ENCODE peak calls at places on chromosome 13, in nine cellular contexts. D is A549, Y is ovary, C is K562, F is uterus, J is body of pancreas, X is transverse colon, I is vagina, U is IMR-90. Q is an unnamed sample. For H3K4me1, the result is how much of the 10 kb centered on the place peaks cover.

GRCh38 chr13:72530471-72530870 is 197.0 kb downstream of the MZT1 start:
- DNase-seq in D (no peak), Y (no peak), C (no peak), F (no peak), J (no peak), X (no peak), I (no peak), U (peak), Q (no peak)

GRCh38 chr13:55534306-55534705 is 1606.4 kb upstream of the PRR20A start:
- DNase-seq in D (no peak), Y (no peak), C (no peak), F (no peak), J (no peak), X (no peak), I (no peak), U (no peak), Q (no peak)

GRCh38 chr13:31050486-31051400 is 111.0 kb downstream of the HSPH1 start:
- DNase-seq in D (no peak), Y (no peak), C (no peak), F (no peak), J (no peak), X (no peak), I (no peak), U (peak), Q (no peak)

GRCh38 chr13:111241006-111241755 is 79.3 kb upstream of the TEX29 start:
- DNase-seq in D (no peak), Y (no peak), C (no peak), F (no peak), J (no peak), X (no peak), I (no peak), U (no peak), Q (no peak)

GRCh38 chr13:61316647-61317046 is 99.0 kb downstream of the PCDH20 start:
- DNase-seq in D (no peak), Y (no peak), C (no peak), F (no peak), J (no peak), X (no peak), I (no peak), U (no peak), Q (no peak)

GRCh38 chr13:74922963-74923362 is 559.0 kb downstream of the TBC1D4 start:
- DNase-seq in D (no peak), Y (no peak), C (no peak), F (no peak), J (no peak), X (no peak), I (no peak), U (no peak), Q (no peak)

GRCh38 chr13:35190241-35190640 is 248.2 kb downstream of the NBEA start:
- DNase-seq in D (no peak), Y (no peak), C (no peak), F (no peak), J (no peak), X (no peak), I (no peak), U (no peak), Q (no peak)

GRCh38 chr13:32720026-32720425 is 133.8 kb downstream of the PDS5B start:
- DNase-seq in D (peak), Y (no peak), C (no peak), F (no peak), J (no peak), X (no peak), I (no peak), U (peak), Q (no peak)

GRCh38 chr13:73230714-73231113 is 171.9 kb downstream of the KLF5 start:
- DNase-seq in D (no peak), Y (no peak), C (no peak), F (no peak), J (no peak), X (no peak), I (no peak), U (no peak), Q (no peak)

GRCh38 chr13:23778879-23779278 is 110.3 kb downstream of the MIPEP start:
- DNase-seq in D (no peak), Y (no peak), C (no peak), F (no peak), J (no peak), X (no peak), I (no peak), U (peak), Q (no peak)

GRCh38 chr13:46721054-46721453 is 75.9 kb downstream of the ESD start:
- DNase-seq in D (peak), Y (peak), C (peak), F (peak), J (peak), X (peak), I (no peak), U (peak), Q (peak)

GRCh38 chr13:107266657-107267056 is 698.7 kb upstream of the ARGLU1 start:
- DNase-seq in D (no peak), Y (no peak), C (no peak), F (no peak), J (no peak), X (no peak), I (no peak), U (no peak), Q (no peak)

GRCh38 chr13:89846890-89847585 is 1500.4 kb upstream of the MIR17HG start:
- DNase-seq in D (no peak), Y (no peak), C (no peak), F (no peak), J (no peak), X (no peak), I (no peak), U (peak), Q (no peak)

GRCh38 chr13:104011505-104012270 is 945.5 kb upstream of the SLC10A2 start:
- DNase-seq in D (no peak), Y (no peak), C (no peak), F (no peak), J (peak), X (no peak), I (no peak), U (no peak), Q (peak)

GRCh38 chr13:25928941-25929505 is 122.8 kb downstream of the SHISA2 start:
- DNase-seq in D (no peak), Y (no peak), C (no peak), F (no peak), J (no peak), X (no peak), I (no peak), U (no peak), Q (no peak)

GRCh38 chr13:45540195-45540594 is 75.3 kb downstream of the ERICH6B start:
- DNase-seq in D (no peak), Y (no peak), C (no peak), F (no peak), J (no peak), X (no peak), I (no peak), U (no peak), Q (no peak)

GRCh38 chr13:86409466-86410241 is 610.4 kb upstream of the SLITRK6 start:
- DNase-seq in D (no peak), Y (no peak), C (no peak), F (no peak), J (no peak), X (no peak), I (no peak), U (no peak), Q (no peak)

GRCh38 chr13:20964904-20965303 is 62.4 kb upstream of the XPO4 start:
- DNase-seq in D (no peak), Y (no peak), C (no peak), F (no peak), J (no peak), X (no peak), I (no peak), U (peak), Q (no peak)

GRCh38 chr13:66216723-66217122 is 1013.4 kb downstream of the PCDH9 start:
- DNase-seq in D (no peak), Y (no peak), C (no peak), F (no peak), J (no peak), X (no peak), I (no peak), U (no peak), Q (no peak)

GRCh38 chr13:110464547-110465343 is 96.8 kb downstream of the RAB20 start:
- DNase-seq in D (no peak), Y (no peak), C (no peak), F (no peak), J (no peak), X (no peak), I (no peak), U (no peak), Q (no peak)

GRCh38 chr13:30934381-30934780 is 1.9 kb downstream of the TEX26 start:
- DNase-seq in D (peak), Y (no peak), C (no peak), F (no peak), J (no peak), X (no peak), I (no peak), U (peak), Q (no peak)

GRCh38 chr13:91200486-91200885 is 147.0 kb upstream of the MIR17HG start:
- DNase-seq in D (no peak), Y (no peak), C (no peak), F (no peak), J (no peak), X (no peak), I (no peak), U (no peak), Q (no peak)

GRCh38 chr13:96821381-96821780 is 172.9 kb downstream of the OXGR1 start:
- DNase-seq in D (no peak), Y (no peak), C (no peak), F (no peak), J (no peak), X (no peak), I (no peak), U (peak), Q (no peak)

GRCh38 chr13:28819748-28820098 is 416 bp upstream of the MTUS2 start:
- DNase-seq in D (peak), Y (no peak), C (peak), F (no peak), J (peak), X (peak), I (no peak), U (peak), Q (peak)

GRCh38 chr13:23500858-23501257 is 67.4 kb upstream of the SACS start:
- DNase-seq in D (peak), Y (no peak), C (no peak), F (no peak), J (no peak), X (no peak), I (no peak), U (peak), Q (no peak)

GRCh38 chr13:37657134-37657533 is 58.6 kb upstream of the POSTN start:
- DNase-seq in D (peak), Y (no peak), C (no peak), F (no peak), J (no peak), X (no peak), I (no peak), U (peak), Q (no peak)

GRCh38 chr13:44795176-44795575 is 194.1 kb downstream of the NUFIP1 start:
- DNase-seq in D (no peak), Y (no peak), C (no peak), F (no peak), J (no peak), X (no peak), I (no peak), U (peak), Q (no peak)

GRCh38 chr13:33787051-33787591 is 30.8 kb upstream of the RFC3 start:
- DNase-seq in D (no peak), Y (no peak), C (no peak), F (no peak), J (no peak), X (no peak), I (no peak), U (no peak), Q (no peak)

GRCh38 chr13:26786651-26787295 is 26.2 kb upstream of the GPR12 start:
- DNase-seq in D (no peak), Y (no peak), C (no peak), F (no peak), J (no peak), X (no peak), I (no peak), U (no peak), Q (no peak)

GRCh38 chr13:66665991-66666390 is 564.1 kb downstream of the PCDH9 start:
- DNase-seq in D (peak), Y (no peak), C (no peak), F (no peak), J (no peak), X (no peak), I (no peak), U (peak), Q (peak)

GRCh38 chr13:54733639-54734038 is 1705.0 kb downstream of the OLFM4 start:
- DNase-seq in D (peak), Y (no peak), C (peak), F (no peak), J (no peak), X (no peak), I (no peak), U (no peak), Q (no peak)

GRCh38 chr13:93066187-93066586 is 160.4 kb upstream of the GPC6 start:
- DNase-seq in D (no peak), Y (no peak), C (no peak), F (no peak), J (no peak), X (no peak), I (no peak), U (peak), Q (no peak)

GRCh38 chr13:41058229-41059070 is 2.9 kb upstream of the WBP4 start:
- DNase-seq in D (no peak), Y (no peak), C (peak), F (no peak), J (peak), X (no peak), I (no peak), U (peak), Q (no peak)
- H3K4me3 ChIP-seq in D (peak), Y (peak), C (peak), F (peak), J (peak), X (no peak), I (peak), U (peak), Q (no peak)

GRCh38 chr13:51223284-51224270 is 1.4 kb downstream of the FAM124A start:
- DNase-seq in D (no peak), Y (no peak), C (no peak), F (no peak), J (no peak), X (no peak), I (no peak), U (no peak), Q (no peak)

GRCh38 chr13:51220706-51221105 is 1.5 kb upstream of the FAM124A start:
- DNase-seq in D (no peak), Y (no peak), C (no peak), F (no peak), J (no peak), X (no peak), I (no peak), U (no peak), Q (no peak)

GRCh38 chr13:51221108-51221507 is 1.1 kb upstream of the FAM124A start:
- DNase-seq in D (no peak), Y (no peak), C (no peak), F (no peak), J (no peak), X (no peak), I (no peak), U (no peak), Q (no peak)

GRCh38 chr13:51222510-51223283 is 499 bp downstream of the FAM124A start:
- DNase-seq in D (peak), Y (no peak), C (no peak), F (no peak), J (no peak), X (no peak), I (no peak), U (no peak), Q (no peak)

GRCh38 chr13:51221674-51222509 is at the start of gene FAM124A:
- DNase-seq in D (peak), Y (peak), C (peak), F (peak), J (peak), X (peak), I (no peak), U (peak), Q (no peak)
- TF ChIP-seq POLR2A in D (peak), Y (no peak), C (no peak), F (peak), J (no peak), X (no peak), I (no peak), U (no peak), Q (no peak)

GRCh38 chr13:98652721-98653470 is 76.0 kb upstream of the STK24 start:
- DNase-seq in D (no peak), Y (no peak), C (no peak), F (no peak), J (no peak), X (no peak), I (no peak), U (no peak), Q (no peak)
- H3K4me1 ChIP-seq in D (under half), Y (under half), C (under half), F (under half), J (under half), X (under half), I (under half), U (under half), Q (under half)

GRCh38 chr13:102825400-102825799 is 20.4 kb upstream of the ERCC5 start:
- DNase-seq in D (no peak), Y (no peak), C (no peak), F (no peak), J (no peak), X (no peak), I (no peak), U (no peak), Q (no peak)

GRCh38 chr13:102830646-102831045 is 15.2 kb upstream of the ERCC5 start:
- DNase-seq in D (no peak), Y (no peak), C (no peak), F (no peak), J (peak), X (peak), I (no peak), U (no peak), Q (no peak)

DNA sequence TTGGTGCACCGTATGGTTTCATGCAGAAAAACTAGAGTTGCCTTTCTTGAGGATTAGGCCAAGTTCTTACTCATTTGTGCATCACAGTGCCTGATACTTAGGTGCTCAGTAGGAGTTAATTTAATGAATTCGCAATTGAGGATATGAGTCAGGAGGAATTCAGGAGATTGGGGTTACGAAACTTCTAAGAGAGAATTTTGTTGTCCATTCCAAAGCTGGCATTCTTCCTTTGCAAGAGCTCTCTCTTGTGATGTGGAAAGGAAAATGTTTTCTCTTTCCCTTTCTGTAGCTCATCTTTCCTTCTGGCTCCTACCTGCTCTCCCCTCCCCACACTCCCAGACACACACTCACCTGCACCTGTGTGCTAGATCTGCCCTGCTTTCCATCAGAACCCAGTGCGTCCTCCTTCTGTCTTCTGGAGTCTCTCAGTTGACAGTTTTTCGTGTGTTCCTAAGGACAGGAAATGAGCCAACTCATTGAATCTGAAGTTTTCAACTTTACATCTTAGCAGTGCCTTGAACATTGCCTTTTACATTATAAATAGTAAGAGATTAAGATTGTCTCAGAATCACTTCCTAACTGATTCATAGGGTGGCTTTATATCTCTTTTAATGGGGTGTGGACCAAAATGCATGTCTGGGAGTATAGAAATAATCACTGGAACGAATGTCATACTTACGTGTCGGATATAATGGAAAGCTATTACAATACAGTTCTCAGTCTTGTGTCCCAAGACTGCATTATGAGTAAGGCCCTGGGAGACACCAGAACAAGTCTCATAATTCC is 19.7 kb upstream of the ERCC5 start:
- DNase-seq in D (no peak), Y (no peak), C (no peak), F (no peak), J (no peak), X (no peak), I (no peak), U (peak), Q (no peak)
- H3K4me3 ChIP-seq in D (no peak), Y (no peak), C (no peak), F (no peak), J (no peak), X (no peak), I (no peak), U (peak), Q (no peak)

GRCh38 chr13:113147206-113147605 is 11.2 kb upstream of the PROZ start:
- DNase-seq in D (no peak), Y (no peak), C (no peak), F (no peak), J (no peak), X (no peak), I (peak), U (no peak), Q (no peak)

GRCh38 chr13:113146750-113147149 is 11.7 kb upstream of the PROZ start:
- DNase-seq in D (no peak), Y (no peak), C (no peak), F (no peak), J (no peak), X (no peak), I (peak), U (no peak), Q (no peak)

GRCh38 chr13:113148940-113149503 is 9.4 kb upstream of the PROZ start:
- DNase-seq in D (no peak), Y (no peak), C (no peak), F (no peak), J (no peak), X (no peak), I (peak), U (no peak), Q (no peak)

GRCh38 chr13:113149711-113150544 is 8.5 kb upstream of the PROZ start:
- DNase-seq in D (no peak), Y (no peak), C (no peak), F (no peak), J (no peak), X (no peak), I (peak), U (no peak), Q (no peak)

GRCh38 chr13:113148407-113148806 is 10.0 kb upstream of the PROZ start:
- DNase-seq in D (no peak), Y (no peak), C (no peak), F (no peak), J (no peak), X (no peak), I (peak), U (no peak), Q (no peak)
- TF ChIP-seq POLR2A in D (no peak), Y (no peak), C (no peak), F (no peak), J (no peak), X (no peak), I (no peak), U (no peak), Q (no peak)

GRCh38 chr13:51729853-51730553 is 74.0 kb downstream of the DHRS12 start:
- DNase-seq in D (peak), Y (peak), C (peak), F (peak), J (no peak), X (peak), I (no peak), U (peak), Q (no peak)

GRCh38 chr13:51731759-51732158 is 72.2 kb downstream of the DHRS12 start:
- DNase-seq in D (peak), Y (no peak), C (no peak), F (no peak), J (no peak), X (no peak), I (no peak), U (peak), Q (no peak)

GRCh38 chr13:51728972-51729371 is 75.0 kb downstream of the DHRS12 start:
- DNase-seq in D (no peak), Y (no peak), C (no peak), F (no peak), J (no peak), X (no peak), I (no peak), U (peak), Q (no peak)

GRCh38 chr13:51728275-51728673 is 75.7 kb downstream of the DHRS12 start:
- DNase-seq in D (no peak), Y (no peak), C (no peak), F (no peak), J (no peak), X (no peak), I (no peak), U (no peak), Q (no peak)

DNA sequence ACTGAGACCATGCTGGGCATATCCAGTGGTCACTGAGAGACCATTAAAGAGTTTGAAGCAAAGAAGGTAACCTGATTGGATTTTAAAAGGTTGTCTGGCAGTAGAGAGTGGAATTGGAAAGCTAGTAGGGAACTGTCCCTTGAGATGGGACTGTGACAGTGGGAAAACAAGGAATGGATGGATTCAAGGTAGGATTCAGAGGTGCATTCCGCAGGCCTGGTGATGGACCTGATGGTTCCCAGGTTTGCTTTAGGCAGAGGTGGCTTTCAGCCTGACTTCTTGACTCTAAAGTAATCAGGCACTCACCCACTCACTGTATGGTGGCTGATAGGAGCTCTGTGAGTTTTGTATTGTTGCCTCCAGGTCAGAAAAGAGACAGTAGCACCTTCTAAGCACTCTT is 73.0 kb downstream of the DHRS12 start:
- DNase-seq in D (no peak), Y (no peak), C (no peak), F (no peak), J (no peak), X (no peak), I (no peak), U (no peak), Q (no peak)
- H3K4me1 ChIP-seq in D (half or more), Y (under half), C (under half), F (under half), J (half or more), X (under half), I (under half), U (under half), Q (under half)

GRCh38 chr13:41463823-41464602 is 6.7 kb downstream of the RGCC start:
- DNase-seq in D (no peak), Y (no peak), C (peak), F (no peak), J (no peak), X (peak), I (no peak), U (no peak), Q (no peak)
- H3K4me3 ChIP-seq in D (no peak), Y (no peak), C (no peak), F (no peak), J (no peak), X (no peak), I (no peak), U (no peak), Q (no peak)